ENCODE peak calls at places on chromosomes 12 and 14, in eight cellular contexts. R is psoas muscle, T is right atrium auricular region, B is B cell, D is GM13976, N is left ventricle myocardium inferior, E is lower lobe of right lung, Z is PC-9. Q is an unnamed sample.

GRCh38 chr12:132806857-132807256 is 21.8 kb downstream of the GOLGA3 start:
- DNase-seq in R (no peak), D (no peak), B (no peak), E (no peak), N (no peak), Z (no peak), T (no peak), Q (no peak)

GRCh38 chr12:46384451-46385301 is 12.1 kb upstream of the SLC38A2 start:
- DNase-seq in N (no peak), E (no peak), B (no peak), R (no peak), T (no peak), D (no peak), Z (peak; percentile 90), Q (no peak)

GRCh38 chr12:125683748-125684381 is 618.6 kb downstream of the AACS start:
- DNase-seq in R (no peak), E (peak; percentile 59), B (peak; percentile 2), Z (no peak), N (no peak), T (no peak), D (peak; percentile 75), Q (no peak)

GRCh38 chr12:106296179-106296877 is 6.2 kb upstream of the TCP11L2 start:
- DNase-seq in D (no peak), N (no peak), Z (peak; percentile 98), B (no peak), T (no peak), R (no peak), E (no peak), Q (no peak)

GRCh38 chr14:54642950-54643695 is 76.2 kb downstream of the SAMD4A start:
- DNase-seq in D (peak; percentile 32), E (no peak), T (no peak), B (peak; percentile 40), R (no peak), Z (no peak), N (no peak), Q (no peak)

GRCh38 chr12:121455766-121456420 is 56.0 kb downstream of the RNF34 start:
- DNase-seq in E (no peak), B (no peak), T (no peak), N (no peak), Z (no peak), D (no peak), R (no peak), Q (peak; percentile 69)

GRCh38 chr14:80387563-80387981 is 176.3 kb upstream of the DIO2 start:
- DNase-seq in D (no peak), T (no peak), B (no peak), R (peak; percentile 15), Z (no peak), E (no peak), N (no peak), Q (no peak)

GRCh38 chr14:66082009-66082408 is 404.2 kb upstream of the CCDC196 start:
- DNase-seq in R (no peak), T (no peak), N (no peak), D (no peak), B (no peak), Z (no peak), E (no peak), Q (no peak)

GRCh38 chr12:110253176-110253575 is 27.9 kb upstream of the ATP2A2 start:
- DNase-seq in N (peak; percentile 82), R (peak; percentile 59), D (no peak), E (peak; percentile 61), T (peak; percentile 86), B (no peak), Z (no peak), Q (peak; percentile 43)

GRCh38 chr12:52670961-52671360 is 9.2 kb downstream of the KRT1 start:
- DNase-seq in E (no peak), B (no peak), Z (peak; percentile 87), T (no peak), N (no peak), R (no peak), D (no peak), Q (no peak)

GRCh38 chr14:32471183-32471582 is 142.1 kb downstream of the AKAP6 start:
- DNase-seq in N (no peak), R (no peak), B (no peak), Z (no peak), D (no peak), T (no peak), E (no peak), Q (no peak)

GRCh38 chr12:123063535-123063934 is 83.1 kb downstream of the ARL6IP4 start:
- DNase-seq in N (no peak), Z (no peak), D (no peak), R (no peak), B (peak; percentile 32), E (peak; percentile 24), T (no peak), Q (peak; percentile 26)

GRCh38 chr12:50440288-50440687 is 39.6 kb downstream of the LARP4 start:
- DNase-seq in T (no peak), E (no peak), Z (no peak), D (no peak), N (no peak), R (no peak), B (no peak), Q (no peak)

GRCh38 chr14:83520837-83521236 is 1987.2 kb upstream of the SEL1L start:
- DNase-seq in E (no peak), T (no peak), Z (no peak), D (no peak), N (no peak), R (no peak), B (no peak), Q (no peak)

GRCh38 chr14:63692309-63693020 is 35.4 kb downstream of the SGPP1 start:
- DNase-seq in B (peak; percentile 12), D (no peak), N (no peak), E (no peak), R (no peak), Z (no peak), T (no peak), Q (no peak)

DNA sequence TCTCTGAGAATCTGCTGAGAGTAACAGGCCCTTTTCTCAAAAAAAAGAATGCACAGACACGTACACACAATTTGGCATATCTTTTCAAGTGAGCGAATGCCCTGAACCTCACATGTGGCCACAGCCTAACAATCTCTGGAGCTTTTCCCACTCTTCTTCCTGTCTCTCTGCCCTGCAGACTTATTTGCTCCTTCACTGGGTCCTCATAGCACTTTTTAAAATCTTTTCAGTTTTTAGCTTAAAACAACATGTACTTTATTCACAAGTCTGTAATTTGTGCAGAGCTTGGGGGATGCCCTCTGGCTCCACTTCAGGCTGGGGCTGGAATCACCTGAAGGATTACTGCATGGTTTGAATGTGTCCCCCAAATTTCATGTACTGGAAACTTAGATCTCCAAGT is 9.0 kb downstream of the MAP1LC3B2 start:
- DNase-seq in N (no peak), D (no peak), Z (no peak), B (no peak), E (no peak), R (no peak), T (no peak), Q (no peak)
- TF ChIP-seq CTCF in N (no peak), D (no peak), Z (no peak), B (no peak), E (no peak), R (no peak), T (no peak), Q (no peak)

GRCh38 chr12:48023386-48023785 is 19.1 kb upstream of the COL2A1 start:
- DNase-seq in E (no peak), B (no peak), N (peak; percentile 70), R (no peak), Z (no peak), T (no peak), D (no peak), Q (no peak)
- TF ChIP-seq CTCF in E (no peak), B (no peak), N (no peak), R (no peak), Z (no peak), T (no peak), D (no peak), Q (no peak)

GRCh38 chr14:68761391-68761790 is 31.5 kb downstream of the ZFP36L1 start:
- DNase-seq in B (no peak), E (no peak), T (no peak), Z (no peak), R (no peak), N (no peak), D (no peak), Q (no peak)

GRCh38 chr14:68759912-68760311 is 33.0 kb downstream of the ZFP36L1 start:
- DNase-seq in E (no peak), R (no peak), Z (no peak), B (no peak), T (no peak), D (no peak), N (no peak), Q (no peak)

GRCh38 chr14:68766299-68767247 is 26.3 kb downstream of the ZFP36L1 start:
- DNase-seq in E (no peak), B (no peak), N (no peak), R (no peak), D (no peak), T (no peak), Z (no peak), Q (no peak)

GRCh38 chr14:68760771-68761170 is 32.1 kb downstream of the ZFP36L1 start:
- DNase-seq in N (no peak), E (no peak), T (no peak), D (no peak), R (no peak), Z (no peak), B (no peak), Q (no peak)

DNA sequence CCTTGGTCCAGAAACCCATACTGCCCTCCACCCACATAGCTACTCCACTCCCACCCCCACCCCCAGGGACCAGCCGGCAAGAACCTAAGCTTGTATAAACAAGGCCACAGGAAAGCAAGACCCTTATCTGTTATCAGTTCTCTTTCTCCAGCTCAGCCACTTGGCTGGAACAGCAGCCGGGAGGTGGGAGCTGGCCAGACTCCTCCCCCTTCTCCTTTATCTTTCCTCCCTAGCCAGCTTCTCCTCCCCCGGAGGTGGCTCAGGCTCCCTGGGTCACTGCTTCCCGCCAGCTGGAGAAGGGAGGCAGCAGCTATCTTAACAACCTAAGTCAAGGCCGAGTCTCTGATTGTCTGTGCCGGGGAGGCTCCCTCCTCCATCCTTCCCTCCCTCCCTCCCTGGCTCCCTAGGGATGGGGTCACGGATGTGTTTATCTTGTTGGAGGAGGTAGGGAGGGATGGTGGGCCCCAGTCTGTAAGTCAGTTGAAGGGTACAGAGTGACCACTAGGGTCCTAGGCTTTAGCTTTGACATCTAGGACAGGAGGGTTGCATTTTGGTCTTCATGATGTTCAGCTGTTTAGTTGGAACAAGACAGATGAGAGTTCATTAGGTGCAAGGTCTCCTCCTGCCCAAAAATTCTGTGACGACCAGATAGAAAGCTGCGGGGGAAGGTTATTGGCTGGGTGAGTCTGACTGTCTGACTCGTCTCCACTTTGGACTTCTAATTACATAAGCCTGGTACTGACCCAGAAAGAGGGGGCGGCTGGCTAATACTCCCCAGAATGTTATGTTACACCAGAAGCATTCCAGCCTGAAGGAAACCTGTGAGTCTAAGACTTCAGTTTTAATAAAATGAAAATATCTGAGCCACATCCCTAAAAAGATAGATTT is 29.7 kb downstream of the ZFP36L1 start:
- DNase-seq in Z (no peak), N (peak; percentile 81), B (no peak), R (peak; percentile 53), D (no peak), E (peak; percentile 54), T (peak; percentile 78), Q (no peak)
- TF ChIP-seq CTCF in Z (no peak), N (no peak), B (no peak), R (no peak), D (no peak), E (no peak), T (no peak), Q (no peak)

DNA sequence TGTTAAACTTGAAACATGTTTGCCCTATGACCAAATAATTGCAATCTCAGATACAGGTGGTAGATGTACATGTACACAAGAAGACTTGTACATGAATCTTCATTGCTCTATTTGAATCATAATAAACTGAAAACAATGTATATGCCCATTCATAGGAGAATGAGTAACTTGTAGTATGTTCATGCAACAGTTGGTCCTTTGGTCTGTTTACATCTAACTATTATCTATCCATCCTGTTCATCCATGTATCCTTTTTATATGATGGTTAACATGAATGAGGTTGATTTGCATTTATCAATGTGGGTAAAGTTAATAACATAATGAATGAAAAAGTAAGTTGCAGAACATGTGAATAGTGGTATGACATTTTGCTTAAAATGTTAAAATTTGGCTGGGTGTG is 37.1 kb downstream of the HSD17B6 start:
- DNase-seq in D (no peak), T (no peak), Z (no peak), E (no peak), R (no peak), B (no peak), N (no peak), Q (no peak)
- TF ChIP-seq CTCF in D (no peak), T (no peak), Z (no peak), E (no peak), R (no peak), B (no peak), N (no peak), Q (no peak)

Q was measured in chondrocyte.